ENCODE peak calls at places on chromosome 7, in seven cellular contexts. One of them, this sample, is unnamed.

GRCh38 chr7:116395125-116395791 is 104.3 kb upstream of the CAV2 start:
- DNase-seq in fibroblast of the aortic adventitia: peak
- DNase-seq in NCI-H1694: no peak
- DNase-seq in GM03348: peak
- DNase-seq in glomerular endothelial cell: peak
- DNase-seq in ovary: no peak
- DNase-seq in NCI-H1092: no peak
- DNase-seq in this sample: no peak

GRCh38 chr7:98105942-98106544 is 619 bp upstream of the LMTK2 start:
- DNase-seq in NCI-H1092: no peak
- DNase-seq in GM03348: no peak
- DNase-seq in ovary: no peak
- DNase-seq in glomerular endothelial cell: no peak
- DNase-seq in fibroblast of the aortic adventitia: no peak
- DNase-seq in NCI-H1694: no peak
- DNase-seq in this sample: no peak

GRCh38 chr7:8303904-8304528 is 42.0 kb upstream of the ICA1 start:
- DNase-seq in glomerular endothelial cell: no peak
- DNase-seq in ovary: no peak
- DNase-seq in NCI-H1694: no peak
- DNase-seq in GM03348: no peak
- DNase-seq in NCI-H1092: no peak
- DNase-seq in fibroblast of the aortic adventitia: no peak
- DNase-seq in this sample: no peak

GRCh38 chr7:139153832-139154231 is 44.3 kb upstream of the ZC3HAV1 start:
- DNase-seq in ovary: no peak
- DNase-seq in NCI-H1092: no peak
- DNase-seq in NCI-H1694: no peak
- DNase-seq in fibroblast of the aortic adventitia: peak
- DNase-seq in glomerular endothelial cell: peak
- DNase-seq in GM03348: no peak
- DNase-seq in this sample: no peak

GRCh38 chr7:132536646-132537395 is 39.4 kb downstream of the PLXNA4 start:
- DNase-seq in glomerular endothelial cell: no peak
- DNase-seq in fibroblast of the aortic adventitia: peak
- DNase-seq in ovary: no peak
- DNase-seq in GM03348: peak
- DNase-seq in NCI-H1694: no peak
- DNase-seq in NCI-H1092: no peak
- DNase-seq in this sample: no peak

GRCh38 chr7:3336042-3336665 is 35.1 kb downstream of the SDK1 start:
- DNase-seq in NCI-H1092: no peak
- DNase-seq in glomerular endothelial cell: no peak
- DNase-seq in fibroblast of the aortic adventitia: no peak
- DNase-seq in GM03348: no peak
- DNase-seq in NCI-H1694: no peak
- DNase-seq in ovary: no peak
- DNase-seq in this sample: no peak

GRCh38 chr7:46208635-46209525 is 287.8 kb upstream of the IGFBP3 start:
- DNase-seq in ovary: no peak
- DNase-seq in glomerular endothelial cell: no peak
- DNase-seq in GM03348: no peak
- DNase-seq in NCI-H1092: no peak
- DNase-seq in NCI-H1694: no peak
- DNase-seq in fibroblast of the aortic adventitia: no peak
- DNase-seq in this sample: no peak

GRCh38 chr7:95609277-95609971 is 13.1 kb upstream of the PDK4 start:
- DNase-seq in ovary: peak
- DNase-seq in glomerular endothelial cell: peak
- DNase-seq in NCI-H1694: no peak
- DNase-seq in fibroblast of the aortic adventitia: peak
- DNase-seq in GM03348: peak
- DNase-seq in NCI-H1092: peak
- DNase-seq in this sample: no peak

GRCh38 chr7:82275342-82275741 is 168.2 kb downstream of the CACNA2D1 start:
- DNase-seq in NCI-H1092: peak
- DNase-seq in NCI-H1694: no peak
- DNase-seq in fibroblast of the aortic adventitia: no peak
- DNase-seq in glomerular endothelial cell: no peak
- DNase-seq in GM03348: no peak
- DNase-seq in ovary: no peak
- DNase-seq in this sample: no peak